ENCODE peak calls at places on chromosomes 7 and 10, in four cellular contexts. H, I, C and N are unnamed samples.

GRCh38 chr7:116208919-116209318 is 1.4 kb upstream of the TES start:
- DNase-seq in H (no peak), I (no peak), C (no peak), N (no peak)

GRCh38 chr7:128437426-128438332 is 18.0 kb upstream of the HILPDA start:
- DNase-seq in H (no peak), I (no peak), C (no peak), N (no peak)

GRCh38 chr7:95549818-95550529 is 46.3 kb downstream of the PDK4 start:
- DNase-seq in H (no peak), I (no peak), C (no peak), N (no peak)

GRCh38 chr10:2925631-2926030 is 141.7 kb upstream of the PFKP start:
- DNase-seq in H (no peak), I (no peak), C (no peak), N (no peak)

GRCh38 chr7:27131390-27131819 is 848 bp upstream of the HOXA4 start:
- DNase-seq in H (no peak), I (no peak), C (no peak), N (no peak)

GRCh38 chr7:8206950-8207349 is 55.0 kb downstream of the ICA1 start:
- DNase-seq in H (no peak), I (no peak), C (no peak), N (no peak)

GRCh38 chr7:143490719-143491306 is 13.1 kb downstream of the TAS2R41 start:
- DNase-seq in H (peak), I (no peak), C (no peak), N (no peak)

GRCh38 chr7:87218941-87219544 is 489 bp downstream of the TMEM243 start:
- DNase-seq in H (peak), I (no peak), C (peak), N (peak)

GRCh38 chr7:129343099-129343700 is 91.0 kb upstream of the STRIP2 start:
- DNase-seq in H (peak), I (no peak), C (no peak), N (no peak)

GRCh38 chr7:154503962-154504550 is 451.9 kb downstream of the DPP6 start:
- DNase-seq in H (peak), I (no peak), C (no peak), N (no peak)

GRCh38 chr7:43531700-43532099 is 51.2 kb upstream of the STK17A start:
- DNase-seq in H (no peak), I (no peak), C (no peak), N (no peak)

GRCh38 chr10:78337016-78337415 is 303.4 kb downstream of the RPS24 start:
- DNase-seq in H (no peak), I (no peak), C (no peak), N (no peak)

GRCh38 chr10:78335371-78335690 is 301.7 kb downstream of the RPS24 start:
- DNase-seq in H (no peak), I (no peak), C (no peak), N (no peak)

GRCh38 chr10:78337646-78338391 is 304.2 kb downstream of the RPS24 start:
- DNase-seq in H (no peak), I (no peak), C (no peak), N (no peak)

GRCh38 chr10:78336402-78336791 is 302.7 kb downstream of the RPS24 start:
- DNase-seq in H (no peak), I (no peak), C (no peak), N (no peak)

GRCh38 chr10:78335691-78336401 is 302.2 kb downstream of the RPS24 start:
- DNase-seq in H (no peak), I (no peak), C (no peak), N (no peak)
- TF ChIP-seq SPI1 in H (no peak), I (no peak), C (no peak), N (no peak)

DNA sequence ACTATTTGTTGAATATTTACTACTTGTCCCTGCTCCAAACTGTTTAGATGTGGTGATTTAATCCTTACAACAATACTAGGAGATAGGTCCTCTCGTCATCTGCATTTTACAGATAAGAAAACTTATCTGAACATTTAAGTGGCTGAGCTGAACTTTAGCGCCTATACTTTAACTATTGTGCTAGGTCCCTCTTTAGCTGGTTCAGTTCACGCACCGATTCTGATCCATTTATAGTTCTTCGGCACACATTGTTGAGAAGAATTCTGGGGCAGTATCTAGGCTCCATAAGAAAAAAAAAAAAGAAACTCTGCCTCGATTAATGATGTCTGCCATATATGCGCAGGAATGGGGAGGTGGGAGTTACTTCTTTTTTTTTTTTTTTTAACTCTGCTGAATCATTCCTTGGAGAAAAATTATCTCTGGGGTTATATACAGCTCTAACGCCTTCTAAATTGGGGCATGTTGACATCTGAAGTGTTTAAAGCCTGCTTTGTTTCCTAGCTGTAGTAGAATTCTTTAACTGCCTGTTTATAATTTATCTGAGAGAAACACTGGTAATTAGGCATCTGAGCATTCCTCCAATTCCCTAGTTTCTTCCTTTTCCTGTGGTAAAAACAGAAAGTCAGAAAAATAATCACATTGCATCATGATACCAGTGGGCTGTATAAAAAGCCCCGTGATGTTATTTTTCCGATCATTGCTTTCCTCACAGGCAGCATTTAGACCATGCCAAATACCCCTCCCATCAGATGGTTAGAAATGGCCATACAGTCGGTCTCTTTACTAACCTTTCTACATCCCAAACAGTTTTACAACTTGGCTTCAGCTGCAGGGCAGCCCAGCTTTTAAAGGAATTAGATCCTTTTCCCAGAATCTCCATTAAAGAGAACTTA is 98.5 kb upstream of the KDM7A start:
- DNase-seq in H (peak), I (no peak), C (no peak), N (no peak)
- TF ChIP-seq POLR2AphosphoS5 in H (no peak), I (no peak), C (no peak), N (no peak)

GRCh38 chr10:98415710-98416077 is 712 bp upstream of the PYROXD2 start:
- DNase-seq in H (no peak), I (no peak), C (no peak), N (no peak)
- TF ChIP-seq SPI1 in H (no peak), I (no peak), C (no peak), N (no peak)

GRCh38 chr7:100606313-100606712 is 4.2 kb downstream of the PCOLCE start:
- DNase-seq in H (no peak), I (no peak), C (no peak), N (no peak)

GRCh38 chr7:100602889-100603696 is 930 bp downstream of the PCOLCE start:
- DNase-seq in H (peak), I (no peak), C (no peak), N (no peak)

GRCh38 chr7:100603697-100604077 is 1.5 kb downstream of the PCOLCE start:
- DNase-seq in H (no peak), I (no peak), C (no peak), N (no peak)

GRCh38 chr7:100604976-100605911 is 3.1 kb downstream of the PCOLCE start:
- DNase-seq in H (peak), I (no peak), C (no peak), N (peak)

GRCh38 chr7:100604078-100604975 is 2.2 kb downstream of the PCOLCE start:
- DNase-seq in H (peak), I (no peak), C (peak), N (peak)
- TF ChIP-seq POLR2AphosphoS5 in H (no peak), I (no peak), C (no peak), N (no peak)

GRCh38 chr10:117005454-117006055 is 568 bp upstream of the SHTN1 start:
- DNase-seq in H (peak), I (no peak), C (no peak), N (no peak)
- TF ChIP-seq SPI1 in H (no peak), I (no peak), C (no peak), N (no peak)

GRCh38 chr7:151172273-151173141 is 5.0 kb upstream of the GBX1 start:
- DNase-seq in H (peak), I (no peak), C (peak), N (peak)
- TF ChIP-seq POLR2AphosphoS5 in H (no peak), I (no peak), C (no peak), N (no peak)